ENCODE peak calls at places on chromosomes 11 and 22, in eight cellular contexts. F, Y, L, X, A, T, B and Z are unnamed samples.

GRCh38 chr11:77130763-77131513 is 2.9 kb downstream of the MYO7A start:
- DNase-seq in F (no peak), Y (no peak), L (no peak), X (peak), A (peak), T (no peak), B (no peak), Z (no peak)

GRCh38 chr11:36014499-36014898 is 70.6 kb downstream of the LDLRAD3 start:
- DNase-seq in F (no peak), Y (no peak), L (no peak), X (no peak), A (no peak), T (no peak), B (no peak), Z (no peak)

GRCh38 chr11:1220941-1221721 is 1.7 kb upstream of the MUC5B start:
- DNase-seq in F (no peak), Y (no peak), L (peak), X (peak), A (no peak), T (no peak), B (no peak), Z (no peak)

GRCh38 chr11:14423633-14424032 is 64.7 kb upstream of the RRAS2 start:
- DNase-seq in F (no peak), Y (no peak), L (no peak), X (no peak), A (no peak), T (no peak), B (no peak), Z (no peak)

GRCh38 chr11:30735946-30736345 is 149.8 kb upstream of the MPPED2 start:
- DNase-seq in F (no peak), Y (no peak), L (no peak), X (no peak), A (no peak), T (no peak), B (no peak), Z (no peak)

GRCh38 chr22:19041403-19042074 is 80.7 kb downstream of the DGCR2 start:
- DNase-seq in F (no peak), Y (no peak), L (peak), X (no peak), A (no peak), T (no peak), B (no peak), Z (no peak)

GRCh38 chr11:71248656-71249055 is 3.7 kb downstream of the SHANK2 start:
- DNase-seq in F (no peak), Y (no peak), L (no peak), X (no peak), A (no peak), T (no peak), B (no peak), Z (no peak)

GRCh38 chr11:68329496-68329895 is 17.1 kb downstream of the LRP5 start:
- DNase-seq in F (no peak), Y (no peak), L (no peak), X (no peak), A (no peak), T (no peak), B (no peak), Z (no peak)

GRCh38 chr22:39748877-39749276 is 144.7 kb downstream of the ENTHD1 start:
- DNase-seq in F (no peak), Y (no peak), L (no peak), X (no peak), A (no peak), T (no peak), B (no peak), Z (no peak)

GRCh38 chr11:112100457-112100856 is 13.8 kb downstream of the SDHD start:
- DNase-seq in F (no peak), Y (no peak), L (no peak), X (no peak), A (no peak), T (no peak), B (no peak), Z (no peak)

GRCh38 chr11:76640540-76640939 is 30.0 kb downstream of the LRRC32 start:
- DNase-seq in F (no peak), Y (no peak), L (no peak), X (no peak), A (no peak), T (no peak), B (no peak), Z (no peak)

GRCh38 chr22:39663751-39664150 is 93.2 kb downstream of the CACNA1I start:
- DNase-seq in F (no peak), Y (no peak), L (no peak), X (no peak), A (no peak), T (no peak), B (no peak), Z (no peak)

GRCh38 chr11:1163911-1164735 is 6.4 kb downstream of the MUC5AC start:
- DNase-seq in F (no peak), Y (no peak), L (no peak), X (no peak), A (no peak), T (no peak), B (no peak), Z (no peak)

GRCh38 chr11:74388678-74389327 is 9.4 kb downstream of the PGM2L1 start:
- DNase-seq in F (no peak), Y (no peak), L (no peak), X (no peak), A (no peak), T (no peak), B (no peak), Z (peak)

GRCh38 chr11:96579642-96580041 is 189.8 kb downstream of the JRKL start:
- DNase-seq in F (no peak), Y (no peak), L (no peak), X (no peak), A (no peak), T (no peak), B (no peak), Z (no peak)

GRCh38 chr22:47043835-47044721 is 281.6 kb downstream of the TBC1D22A start:
- DNase-seq in F (no peak), Y (no peak), L (peak), X (no peak), A (no peak), T (no peak), B (no peak), Z (peak)

GRCh38 chr11:96237759-96238158 is 105.2 kb downstream of the MAML2 start:
- DNase-seq in F (no peak), Y (no peak), L (no peak), X (no peak), A (no peak), T (no peak), B (no peak), Z (no peak)

GRCh38 chr11:28259177-28259843 is 151.1 kb downstream of the METTL15 start:
- DNase-seq in F (no peak), Y (no peak), L (no peak), X (no peak), A (no peak), T (no peak), B (no peak), Z (no peak)

GRCh38 chr11:130217632-130218031 is 58.0 kb downstream of the ST14 start:
- DNase-seq in F (no peak), Y (no peak), L (peak), X (no peak), A (no peak), T (no peak), B (no peak), Z (no peak)

GRCh38 chr22:20940904-20941385 is 23.7 kb downstream of the CRKL start:
- DNase-seq in F (no peak), Y (no peak), L (no peak), X (no peak), A (no peak), T (no peak), B (no peak), Z (no peak)

GRCh38 chr11:116578971-116579687 is 193.7 kb downstream of the BUD13 start:
- DNase-seq in F (no peak), Y (no peak), L (no peak), X (no peak), A (peak), T (no peak), B (no peak), Z (peak)

GRCh38 chr11:31264834-31265233 is 104.7 kb downstream of the DCDC1 start:
- DNase-seq in F (no peak), Y (no peak), L (no peak), X (no peak), A (no peak), T (no peak), B (no peak), Z (no peak)

GRCh38 chr22:39820266-39820665 is 73.3 kb downstream of the ENTHD1 start:
- DNase-seq in F (no peak), Y (peak), L (no peak), X (no peak), A (no peak), T (peak), B (no peak), Z (no peak)

GRCh38 chr11:12845739-12846358 is 163.3 kb upstream of the RASSF10 start:
- DNase-seq in F (no peak), Y (no peak), L (no peak), X (no peak), A (peak), T (no peak), B (no peak), Z (no peak)

GRCh38 chr11:45141171-45141570 is 5.3 kb upstream of the PRDM11 start:
- DNase-seq in F (no peak), Y (no peak), L (no peak), X (no peak), A (no peak), T (no peak), B (no peak), Z (no peak)

GRCh38 chr11:71194702-71195101 is 57.7 kb downstream of the SHANK2 start:
- DNase-seq in F (no peak), Y (no peak), L (no peak), X (no peak), A (no peak), T (no peak), B (no peak), Z (no peak)